ENCODE peak calls at places on chromosome 5, in six cellular contexts. M, Y, B, S, Z and E are unnamed samples.

GRCh38 chr5:17316973-17317459 is 99.6 kb downstream of the BASP1 start:
- DNase-seq in B (no peak), Z (no peak), M (peak; percentile 62), S (no peak), Y (no peak), E (no peak)

GRCh38 chr5:77781076-77781475 is 4.9 kb upstream of the TBCA start:
- DNase-seq in B (no peak), S (no peak), Z (no peak), Y (no peak), M (no peak), E (no peak)

GRCh38 chr5:76074487-76074886 is 8.7 kb upstream of the SV2C start:
- DNase-seq in B (no peak), M (no peak), Y (no peak), S (no peak), Z (peak; percentile 21), E (peak; percentile 49)

GRCh38 chr5:134420326-134420725 is 8.6 kb upstream of the CDKN2AIPNL start:
- DNase-seq in Z (no peak), M (no peak), B (no peak), Y (no peak), S (no peak), E (no peak)

GRCh38 chr5:91419571-91420537 is 36.7 kb upstream of the ARRDC3 start:
- DNase-seq in Z (peak; percentile 71), M (peak; percentile 51), Y (no peak), S (peak; percentile 35), B (peak; percentile 15), E (peak; percentile 33)

GRCh38 chr5:163106098-163106497 is 331.3 kb upstream of the CCNG1 start:
- DNase-seq in Y (no peak), Z (no peak), S (no peak), M (no peak), B (no peak), E (no peak)

GRCh38 chr5:91219141-91219802 is 163.8 kb downstream of the ARRDC3 start:
- DNase-seq in Y (peak; percentile 25), Z (no peak), S (no peak), B (no peak), M (no peak), E (no peak)

GRCh38 chr5:527646-528591 is 3.7 kb upstream of the SLC9A3 start:
- DNase-seq in Z (no peak), M (no peak), B (no peak), Y (no peak), S (no peak), E (no peak)

GRCh38 chr5:104456122-104456521 is 893.5 kb upstream of the NUDT12 start:
- DNase-seq in Y (no peak), Z (no peak), M (no peak), S (no peak), B (no peak), E (no peak)

GRCh38 chr5:54520940-54521339 is 3.4 kb downstream of the SNX18 start:
- DNase-seq in Z (no peak), Y (no peak), S (no peak), B (no peak), M (no peak), E (no peak)

GRCh38 chr5:59126665-59127354 is 543.9 kb downstream of the RAB3C start:
- DNase-seq in M (no peak), Y (no peak), Z (no peak), S (no peak), B (no peak), E (no peak)

GRCh38 chr5:173630724-173631365 is 14.4 kb upstream of the BOD1 start:
- DNase-seq in Z (no peak), B (no peak), M (no peak), S (no peak), Y (no peak), E (no peak)

GRCh38 chr5:154190652-154191304 is at the start of gene GALNT10:
- DNase-seq in S (peak; percentile 76), Z (no peak), B (peak; percentile 57), Y (no peak), M (peak; percentile 79), E (peak; percentile 59)

GRCh38 chr5:53358794-53359193 is 121.6 kb upstream of the FST start:
- DNase-seq in Z (no peak), Y (no peak), S (no peak), M (no peak), B (no peak), E (no peak)

GRCh38 chr5:75993638-75994037 is 89.5 kb upstream of the SV2C start:
- DNase-seq in M (no peak), B (no peak), Z (no peak), S (no peak), Y (no peak), E (no peak)

GRCh38 chr5:57784106-57784505 is 301.5 kb upstream of the ACTBL2 start:
- DNase-seq in M (no peak), B (no peak), Z (no peak), S (no peak), Y (no peak), E (no peak)

GRCh38 chr5:74201334-74202081 is 439.0 kb downstream of the ENC1 start:
- DNase-seq in B (no peak), Z (no peak), Y (no peak), S (no peak), M (no peak), E (no peak)

GRCh38 chr5:148730272-148730954 is 76.1 kb upstream of the HTR4 start:
- DNase-seq in M (no peak), Z (no peak), S (no peak), B (no peak), Y (no peak), E (no peak)

GRCh38 chr5:80964491-80964890 is 4.3 kb downstream of the RASGRF2 start:
- DNase-seq in Y (no peak), S (no peak), M (no peak), Z (no peak), B (no peak), E (no peak)